ENCODE peak calls at places on chromosomes 4 and X, in four cellular contexts. One of them, this sample, is unnamed.

GRCh38 chr4:146957252-146957651 is 11.6 kb upstream of the TTC29 start:
- DNase-seq in K562: no peak
- DNase-seq in HCT116: no peak
- DNase-seq in HepG2: no peak
- DNase-seq in this sample: no peak

GRCh38 chrX:153723351-153724251 is 586 bp downstream of the BCAP31 start:
- DNase-seq in K562: peak
- DNase-seq in HCT116: no peak
- DNase-seq in HepG2: peak
- DNase-seq in this sample: no peak

GRCh38 chr4:156875697-156876096 is 95.9 kb downstream of the PDGFC start:
- DNase-seq in K562: no peak
- DNase-seq in HCT116: no peak
- DNase-seq in HepG2: no peak
- DNase-seq in this sample: no peak

GRCh38 chr4:139857021-139857420 is 191.4 kb downstream of the MGST2 start:
- DNase-seq in K562: no peak
- DNase-seq in HCT116: no peak
- DNase-seq in HepG2: peak
- DNase-seq in this sample: no peak

GRCh38 chr4:72301759-72302158 is 267.3 kb downstream of the ADAMTS3 start:
- DNase-seq in K562: no peak
- DNase-seq in HCT116: no peak
- DNase-seq in HepG2: no peak
- DNase-seq in this sample: no peak

GRCh38 chrX:134711135-134711941 is 53.1 kb upstream of the PLAC1 start:
- DNase-seq in K562: no peak
- DNase-seq in HCT116: no peak
- DNase-seq in HepG2: no peak
- DNase-seq in this sample: no peak

GRCh38 chrX:63718010-63718694 is 66.9 kb downstream of the ARHGEF9 start:
- DNase-seq in K562: no peak
- DNase-seq in HCT116: no peak
- DNase-seq in HepG2: no peak
- DNase-seq in this sample: no peak

GRCh38 chr4:150385606-150386005 is 196.3 kb upstream of the MAB21L2 start:
- DNase-seq in K562: peak
- DNase-seq in HCT116: no peak
- DNase-seq in HepG2: no peak
- DNase-seq in this sample: no peak

GRCh38 chrX:49829016-49829415 is at the start of gene PAGE4:
- DNase-seq in K562: peak
- DNase-seq in HCT116: peak
- DNase-seq in HepG2: no peak
- DNase-seq in this sample: no peak

GRCh38 chrX:15619053-15619772 is 18.5 kb upstream of the ACE2 start:
- DNase-seq in K562: no peak
- DNase-seq in HCT116: peak
- DNase-seq in HepG2: no peak
- DNase-seq in this sample: no peak

GRCh38 chr4:153502584-153502983 is 36.4 kb downstream of the TMEM131L start:
- DNase-seq in K562: no peak
- DNase-seq in HCT116: no peak
- DNase-seq in HepG2: no peak
- DNase-seq in this sample: no peak

GRCh38 chrX:96611619-96612362 is 72.9 kb upstream of the DIAPH2 start:
- DNase-seq in K562: no peak
- DNase-seq in HCT116: no peak
- DNase-seq in HepG2: no peak
- DNase-seq in this sample: no peak

GRCh38 chrX:148958896-148959295 is 458.5 kb downstream of the AFF2 start:
- DNase-seq in K562: no peak
- DNase-seq in HCT116: no peak
- DNase-seq in HepG2: no peak
- DNase-seq in this sample: no peak

GRCh38 chrX:150361070-150361776 is 1.9 kb upstream of the MAMLD1 start:
- DNase-seq in K562: peak
- DNase-seq in HCT116: no peak
- DNase-seq in HepG2: no peak
- DNase-seq in this sample: no peak

GRCh38 chr4:185697488-185697887 is 114.5 kb downstream of the SORBS2 start:
- DNase-seq in K562: no peak
- DNase-seq in HCT116: no peak
- DNase-seq in HepG2: no peak
- DNase-seq in this sample: no peak

GRCh38 chr4:185693548-185694215 is 118.3 kb downstream of the SORBS2 start:
- DNase-seq in K562: no peak
- DNase-seq in HCT116: no peak
- DNase-seq in HepG2: no peak
- DNase-seq in this sample: no peak

GRCh38 chr4:185700635-185701034 is 111.4 kb downstream of the SORBS2 start:
- DNase-seq in K562: no peak
- DNase-seq in HCT116: no peak
- DNase-seq in HepG2: no peak
- DNase-seq in this sample: no peak

GRCh38 chr4:185700048-185700447 is 111.9 kb downstream of the SORBS2 start:
- DNase-seq in K562: no peak
- DNase-seq in HCT116: no peak
- DNase-seq in HepG2: no peak
- DNase-seq in this sample: no peak

GRCh38 chr4:185695743-185696142 is 116.3 kb downstream of the SORBS2 start:
- DNase-seq in K562: no peak
- DNase-seq in HCT116: no peak
- DNase-seq in HepG2: no peak
- DNase-seq in this sample: no peak
- TF ChIP-seq POLR2AphosphoS5 in K562: no peak
- TF ChIP-seq POLR2AphosphoS5 in HCT116: no peak
- TF ChIP-seq POLR2AphosphoS5 in HepG2: no peak
- TF ChIP-seq POLR2AphosphoS5 in this sample: no peak

DNA sequence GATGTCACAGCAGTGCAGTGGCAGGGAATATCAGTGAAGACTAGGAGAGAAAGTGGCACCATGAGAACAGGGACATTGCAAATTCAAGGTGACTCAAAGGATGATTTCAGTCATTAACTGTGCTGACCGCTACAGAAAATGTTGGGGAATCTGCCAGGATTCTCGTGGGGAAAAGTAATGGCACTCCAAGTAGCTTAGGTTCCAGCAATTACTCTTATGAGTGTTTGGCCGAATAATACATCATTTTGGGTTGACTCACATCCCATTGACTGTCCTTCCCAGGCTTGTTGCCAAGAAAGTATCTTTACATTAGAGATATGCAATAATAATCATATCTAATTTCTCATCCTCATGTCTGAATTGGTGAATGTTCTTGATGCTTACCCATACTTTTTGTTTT is 1411.1 kb upstream of the PCDH7 start:
- DNase-seq in K562: no peak
- DNase-seq in HCT116: no peak
- DNase-seq in HepG2: no peak
- DNase-seq in this sample: no peak
- TF ChIP-seq TCF7L2 in K562: no peak
- TF ChIP-seq TCF7L2 in HCT116: no peak
- TF ChIP-seq TCF7L2 in HepG2: no peak
- TF ChIP-seq TCF7L2 in this sample: no peak

GRCh38 chr4:36197501-36197900 is 46.8 kb downstream of the ARAP2 start:
- DNase-seq in K562: no peak
- DNase-seq in HCT116: no peak
- DNase-seq in HepG2: no peak
- DNase-seq in this sample: no peak
- TF ChIP-seq POLR2AphosphoS5 in K562: no peak
- TF ChIP-seq POLR2AphosphoS5 in HCT116: no peak
- TF ChIP-seq POLR2AphosphoS5 in HepG2: no peak
- TF ChIP-seq POLR2AphosphoS5 in this sample: no peak

DNA sequence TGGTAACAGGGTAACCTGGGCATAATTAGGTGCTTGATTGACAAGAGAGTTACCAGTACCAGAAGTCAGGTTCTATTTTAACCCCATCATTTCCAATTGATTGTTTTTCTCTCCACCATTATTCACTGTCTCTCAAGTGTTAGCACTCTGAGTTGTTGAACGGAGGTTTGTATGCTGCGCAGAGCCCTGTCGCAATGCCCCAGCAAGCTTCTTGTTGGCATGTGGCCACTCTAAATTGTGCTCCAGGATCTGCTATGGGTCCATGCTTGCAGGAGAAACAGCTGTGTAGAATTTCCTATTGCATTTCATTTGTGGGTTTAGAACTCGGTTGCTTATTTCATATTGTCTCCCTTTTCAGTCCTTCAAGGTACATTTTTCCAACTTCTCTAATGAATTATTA is 98.2 kb downstream of the KLHL8 start:
- DNase-seq in K562: no peak
- DNase-seq in HCT116: no peak
- DNase-seq in HepG2: no peak
- DNase-seq in this sample: no peak
- TF ChIP-seq TCF7L2 in K562: no peak
- TF ChIP-seq TCF7L2 in HCT116: no peak
- TF ChIP-seq TCF7L2 in HepG2: no peak
- TF ChIP-seq TCF7L2 in this sample: no peak

GRCh38 chr4:11472535-11472934 is 43.8 kb upstream of the HS3ST1 start:
- DNase-seq in K562: no peak
- DNase-seq in HCT116: no peak
- DNase-seq in HepG2: no peak
- DNase-seq in this sample: no peak

GRCh38 chr4:11468901-11469300 is 40.2 kb upstream of the HS3ST1 start:
- DNase-seq in K562: no peak
- DNase-seq in HCT116: no peak
- DNase-seq in HepG2: no peak
- DNase-seq in this sample: no peak

GRCh38 chr4:11470709-11471441 is 42.2 kb upstream of the HS3ST1 start:
- DNase-seq in K562: no peak
- DNase-seq in HCT116: no peak
- DNase-seq in HepG2: no peak
- DNase-seq in this sample: no peak

GRCh38 chr4:11469900-11470708 is 41.4 kb upstream of the HS3ST1 start:
- DNase-seq in K562: no peak
- DNase-seq in HCT116: no peak
- DNase-seq in HepG2: no peak
- DNase-seq in this sample: no peak

GRCh38 chr4:11471613-11472012 is 42.9 kb upstream of the HS3ST1 start:
- DNase-seq in K562: no peak
- DNase-seq in HCT116: no peak
- DNase-seq in HepG2: no peak
- DNase-seq in this sample: no peak
- TF ChIP-seq POLR2AphosphoS5 in K562: no peak
- TF ChIP-seq POLR2AphosphoS5 in HCT116: no peak
- TF ChIP-seq POLR2AphosphoS5 in HepG2: no peak
- TF ChIP-seq POLR2AphosphoS5 in this sample: no peak

GRCh38 chr4:125115941-125116340 is 198.8 kb upstream of the FAT4 start:
- DNase-seq in K562: no peak
- DNase-seq in HCT116: no peak
- DNase-seq in HepG2: no peak
- DNase-seq in this sample: peak

GRCh38 chr4:125116431-125116830 is 198.3 kb upstream of the FAT4 start:
- DNase-seq in K562: no peak
- DNase-seq in HCT116: no peak
- DNase-seq in HepG2: no peak
- DNase-seq in this sample: no peak

GRCh38 chr4:125112536-125112935 is 202.2 kb upstream of the FAT4 start:
- DNase-seq in K562: no peak
- DNase-seq in HCT116: no peak
- DNase-seq in HepG2: no peak
- DNase-seq in this sample: no peak

GRCh38 chr4:125111352-125111751 is 203.4 kb upstream of the FAT4 start:
- DNase-seq in K562: no peak
- DNase-seq in HCT116: no peak
- DNase-seq in HepG2: no peak
- DNase-seq in this sample: no peak

GRCh38 chr4:125115476-125115875 is 199.3 kb upstream of the FAT4 start:
- DNase-seq in K562: no peak
- DNase-seq in HCT116: no peak
- DNase-seq in HepG2: no peak
- DNase-seq in this sample: no peak
- TF ChIP-seq TCF7L2 in K562: no peak
- TF ChIP-seq TCF7L2 in HCT116: no peak
- TF ChIP-seq TCF7L2 in HepG2: no peak
- TF ChIP-seq TCF7L2 in this sample: no peak

DNA sequence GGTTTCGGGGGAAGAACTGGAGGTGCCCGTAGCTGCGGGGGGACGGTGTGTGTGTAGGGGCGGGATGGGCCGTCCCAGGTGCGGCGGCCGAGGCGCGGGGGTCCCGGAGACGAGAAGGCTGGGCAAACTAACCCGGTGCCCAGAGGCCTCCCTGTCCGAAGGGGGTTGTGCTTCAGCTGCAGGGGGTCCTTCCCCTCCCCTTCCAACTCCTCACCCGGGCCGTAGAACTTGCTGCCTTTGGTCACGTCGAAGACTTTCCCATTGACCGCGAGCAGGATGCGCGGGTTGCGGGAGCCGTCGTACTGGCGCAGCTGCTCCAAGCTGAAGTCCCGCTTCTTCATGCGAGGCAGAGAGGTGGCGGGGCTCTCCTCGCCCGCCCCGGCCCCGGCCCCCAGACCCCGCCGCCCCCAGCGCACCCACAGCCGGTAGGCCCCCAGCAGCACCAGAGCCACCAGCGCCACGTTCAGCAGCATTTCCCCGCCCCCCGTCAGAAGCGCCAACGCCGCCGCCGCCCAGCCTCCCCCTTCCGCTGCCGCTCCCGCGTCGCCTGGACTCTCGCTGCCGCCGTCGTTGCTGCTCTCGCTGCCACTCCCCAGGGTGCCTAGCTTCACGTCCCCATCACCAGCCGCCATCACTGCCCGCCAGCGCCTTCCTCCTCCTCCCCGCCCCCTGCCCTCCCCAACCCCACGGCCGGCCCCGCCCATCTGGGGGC is at the start of gene PGRMC2:
- DNase-seq in K562: peak
- DNase-seq in HCT116: no peak
- DNase-seq in HepG2: no peak
- DNase-seq in this sample: no peak
- TF ChIP-seq POLR2AphosphoS5 in K562: peak
- TF ChIP-seq POLR2AphosphoS5 in HCT116: peak
- TF ChIP-seq POLR2AphosphoS5 in HepG2: peak
- TF ChIP-seq POLR2AphosphoS5 in this sample: no peak

This sample was measured in Panc1.